ENCODE peak calls at places on chromosomes 11 and 22, in nine cellular contexts. G is activated CD8-positive, alpha-beta T cell treated with anti-CD3 and anti-CD28 coated beads, Interleukin-2, amount 10 ng/mL, durations not matched to agents 7 days and 5 days; J is B cell; C is fibroblast of the conjunctiva; U is naive thymus-derived CD8-positive, alpha-beta T cell; Q is activated T-helper 1 cell treated with anti-CD3 and anti-CD28 coated beads, Interleukin-12 subunit alpha, Interleukin-12 subunit beta, Interleukin-2, Interleukin-4 antibody, amounts not matched to agents 30 ng/mL and 10 ng/mL and 1 ng/mL, durations not matched to agents 14 hours and 24 hours and 36 hours; H is activated CD8-positive, alpha-beta memory T cell treated with anti-CD3 and anti-CD28 coated beads, Interleukin-2, amount 50 U/mL, for 4 hours; K is AG08396; L is left colon. I is an unnamed sample.

GRCh38 chr22:47583959-47584562 is 821.6 kb downstream of the TBC1D22A start:
- DNase-seq in G (no peak), J (no peak), C (no peak), U (no peak), Q (no peak), H (no peak), K (no peak), L (no peak), I (no peak)

GRCh38 chr11:68579455-68579854 is 104.9 kb upstream of the GAL start:
- DNase-seq in G (no peak), J (no peak), C (no peak), U (no peak), Q (no peak), H (no peak), K (no peak), L (no peak), I (no peak)

GRCh38 chr11:130159139-130159538 is 443 bp upstream of the ST14 start:
- DNase-seq in G (no peak), J (no peak), C (no peak), U (no peak), Q (no peak), H (no peak), K (no peak), L (no peak), I (no peak)

GRCh38 chr22:29004647-29005371 is 56.8 kb downstream of the C22orf31 start:
- DNase-seq in G (no peak), J (no peak), C (no peak), U (no peak), Q (no peak), H (no peak), K (no peak), L (peak; percentile 66), I (no peak)

GRCh38 chr22:24994070-24994763 is 41.7 kb downstream of the KIAA1671 start:
- DNase-seq in G (peak; percentile 64), J (no peak), C (no peak), U (no peak), Q (peak; percentile 71), H (no peak), K (no peak), L (peak; percentile 85), I (peak; percentile 81)

GRCh38 chr11:56906683-56907148 is 82.0 kb upstream of the OR5AK2 start:
- DNase-seq in G (no peak), J (no peak), C (no peak), U (no peak), Q (no peak), H (no peak), K (no peak), L (no peak), I (no peak)

GRCh38 chr11:93740031-93740801 is 1.1 kb downstream of the TAF1D start:
- DNase-seq in G (peak; percentile 54), J (no peak), C (no peak), U (peak; percentile 23), Q (peak; percentile 9), H (peak; percentile 30), K (peak; percentile 26), L (no peak), I (no peak)

GRCh38 chr11:12668166-12668565 is 6.1 kb upstream of the TEAD1 start:
- DNase-seq in G (no peak), J (no peak), C (no peak), U (no peak), Q (no peak), H (no peak), K (no peak), L (no peak), I (no peak)

GRCh38 chr22:36221799-36222751 is 17.3 kb downstream of the APOL2 start:
- DNase-seq in G (peak; percentile 73), J (peak; percentile 44), C (no peak), U (peak; percentile 35), Q (peak; percentile 24), H (peak; percentile 63), K (no peak), L (no peak), I (no peak)

GRCh38 chr22:20206709-20207215 is 55.9 kb upstream of the CCDC188 start:
- DNase-seq in G (peak; percentile 42), J (no peak), C (no peak), U (no peak), Q (peak; percentile 12), H (no peak), K (no peak), L (peak; percentile 61), I (no peak)

GRCh38 chr11:68090706-68091105 is 30.5 kb downstream of the CHKA start:
- DNase-seq in G (peak; percentile 47), J (no peak), C (no peak), U (no peak), Q (no peak), H (no peak), K (no peak), L (peak; percentile 46), I (no peak)

GRCh38 chr11:94632356-94632755 is 65.2 kb downstream of the PIWIL4 start:
- DNase-seq in G (no peak), J (no peak), C (no peak), U (no peak), Q (no peak), H (no peak), K (no peak), L (no peak), I (no peak)

GRCh38 chr11:69883292-69884255 is 64.4 kb upstream of the FGF3 start:
- DNase-seq in G (no peak), J (no peak), C (no peak), U (no peak), Q (no peak), H (no peak), K (no peak), L (no peak), I (peak; percentile 40)

GRCh38 chr22:44314425-44315067 is 1.8 kb upstream of the SHISAL1 start:
- DNase-seq in G (peak; percentile 62), J (no peak), C (no peak), U (peak; percentile 14), Q (no peak), H (no peak), K (no peak), L (no peak), I (no peak)

GRCh38 chr22:29031236-29031982 is 30.2 kb downstream of the C22orf31 start:
- DNase-seq in G (no peak), J (no peak), C (peak; percentile 82), U (no peak), Q (no peak), H (no peak), K (peak; percentile 91), L (peak; percentile 65), I (no peak)

GRCh38 chr11:78731008-78731407 is 156.3 kb upstream of the NARS2 start:
- DNase-seq in G (no peak), J (no peak), C (no peak), U (no peak), Q (no peak), H (no peak), K (no peak), L (no peak), I (no peak)

GRCh38 chr22:50270302-50271010 is at the start of gene MAPK11:
- DNase-seq in G (peak; percentile 85), J (peak; percentile 92), C (no peak), U (peak; percentile 78), Q (peak; percentile 78), H (peak; percentile 72), K (peak; percentile 86), L (no peak), I (no peak)

GRCh38 chr11:5737091-5737490 is 843 bp downstream of the OR56B1 start:
- DNase-seq in G (no peak), J (no peak), C (no peak), U (no peak), Q (no peak), H (no peak), K (no peak), L (no peak), I (no peak)

GRCh38 chr22:25353516-25354445 is 134.3 kb downstream of the CRYBB2 start:
- DNase-seq in G (no peak), J (no peak), C (no peak), U (no peak), Q (no peak), H (no peak), K (no peak), L (no peak), I (no peak)

GRCh38 chr11:73645570-73645969 is 811 bp upstream of the PLEKHB1 start:
- DNase-seq in G (no peak), J (no peak), C (no peak), U (no peak), Q (no peak), H (no peak), K (no peak), L (no peak), I (no peak)

GRCh38 chr11:67285541-67286498 is 3.3 kb upstream of the ANKRD13D start:
- DNase-seq in G (no peak), J (no peak), C (no peak), U (no peak), Q (no peak), H (peak; percentile 55), K (no peak), L (no peak), I (no peak)

GRCh38 chr11:2944953-2945756 is 15.9 kb upstream of the PHLDA2 start:
- DNase-seq in G (peak; percentile 71), J (no peak), C (peak; percentile 82), U (peak; percentile 15), Q (peak; percentile 46), H (no peak), K (peak; percentile 93), L (peak; percentile 89), I (no peak)

GRCh38 chr11:70415176-70415575 is 16.8 kb downstream of the CTTN start:
- DNase-seq in G (no peak), J (no peak), C (peak; percentile 55), U (no peak), Q (no peak), H (no peak), K (peak; percentile 63), L (no peak), I (no peak)

GRCh38 chr11:23577296-23577695 is 717.0 kb upstream of the CCDC179 start:
- DNase-seq in G (no peak), J (no peak), C (no peak), U (no peak), Q (no peak), H (no peak), K (no peak), L (no peak), I (no peak)

GRCh38 chr11:76935030-76935429 is 74.3 kb downstream of the ACER3 start:
- DNase-seq in G (no peak), J (no peak), C (no peak), U (no peak), Q (no peak), H (no peak), K (no peak), L (no peak), I (no peak)

GRCh38 chr11:58592760-58593472 is 14.1 kb downstream of the ZFP91 start:
- DNase-seq in G (no peak), J (no peak), C (no peak), U (no peak), Q (no peak), H (peak; percentile 56), K (no peak), L (peak; percentile 81), I (no peak)

GRCh38 chr11:95086116-95086515 is 3.5 kb upstream of the ENDOD1 start:
- DNase-seq in G (peak; percentile 18), J (no peak), C (no peak), U (no peak), Q (no peak), H (no peak), K (no peak), L (no peak), I (no peak)

GRCh38 chr11:116202922-116203321 is 569.9 kb downstream of the BUD13 start:
- DNase-seq in G (no peak), J (no peak), C (no peak), U (no peak), Q (no peak), H (no peak), K (no peak), L (no peak), I (no peak)

GRCh38 chr11:23406131-23406819 is 546.0 kb upstream of the CCDC179 start:
- DNase-seq in G (no peak), J (no peak), C (no peak), U (no peak), Q (no peak), H (no peak), K (no peak), L (no peak), I (no peak)

GRCh38 chr22:49953027-49953679 is 7.4 kb upstream of the PIM3 start:
- DNase-seq in G (peak; percentile 19), J (no peak), C (no peak), U (no peak), Q (no peak), H (no peak), K (no peak), L (no peak), I (no peak)